ENCODE peak calls at places on chromosome 14, in four cellular contexts. D is EL, E is endodermal cell, P is non-pigmented ciliary epithelial cell. K is an unnamed sample.

GRCh38 chr14:95679995-95680735 is 6.1 kb upstream of the TCL1B start:
- DNase-seq in D (no peak), E (peak; percentile 76), P (no peak), K (no peak)

GRCh38 chr14:82694820-82695219 is 1161.2 kb upstream of the SEL1L start:
- DNase-seq in D (no peak), E (no peak), P (no peak), K (no peak)

GRCh38 chr14:21385170-21385904 is 1.5 kb upstream of the SUPT16H start:
- DNase-seq in D (no peak), E (no peak), P (no peak), K (no peak)

GRCh38 chr14:103284574-103285467 is 49.2 kb upstream of the EIF5 start:
- DNase-seq in D (peak; percentile 52), E (peak; percentile 64), P (no peak), K (no peak)

GRCh38 chr14:70093156-70093555 is 95.6 kb downstream of the SLC8A3 start:
- DNase-seq in D (no peak), E (no peak), P (no peak), K (no peak)

GRCh38 chr14:58625438-58625837 is 12.3 kb upstream of the DACT1 start:
- DNase-seq in D (no peak), E (peak; percentile 78), P (no peak), K (no peak)

GRCh38 chr14:32588448-32589320 is 259.6 kb downstream of the AKAP6 start:
- DNase-seq in D (peak; percentile 51), E (peak; percentile 60), P (no peak), K (peak; percentile 40)

GRCh38 chr14:20501346-20501745 is 4.0 kb upstream of the RNASE10 start:
- DNase-seq in D (no peak), E (no peak), P (no peak), K (peak; percentile 18)

GRCh38 chr14:29897181-29897580 is 30.5 kb downstream of the PRKD1 start:
- DNase-seq in D (no peak), E (no peak), P (no peak), K (no peak)

GRCh38 chr14:23109769-23110168 is 5.0 kb upstream of the CIROP start:
- DNase-seq in D (no peak), E (no peak), P (no peak), K (no peak)

GRCh38 chr14:33186656-33187055 is 248.0 kb downstream of the NPAS3 start:
- DNase-seq in D (no peak), E (no peak), P (no peak), K (no peak)

GRCh38 chr14:91035855-91036254 is 24.6 kb downstream of the RPS6KA5 start:
- DNase-seq in D (no peak), E (no peak), P (no peak), K (no peak)

GRCh38 chr14:103514596-103515421 is 7.8 kb downstream of the CKB start:
- DNase-seq in D (no peak), E (peak; percentile 44), P (no peak), K (no peak)

GRCh38 chr14:99441157-99441870 is 39.3 kb downstream of the SETD3 start:
- DNase-seq in D (no peak), E (peak; percentile 77), P (no peak), K (no peak)

GRCh38 chr14:104237651-104238423 is 99.5 kb downstream of the KIF26A start:
- DNase-seq in D (no peak), E (no peak), P (no peak), K (no peak)

GRCh38 chr14:73944432-73945158 is 5.3 kb downstream of the FAM161B start:
- DNase-seq in D (no peak), E (no peak), P (no peak), K (no peak)

GRCh38 chr14:92726135-92726932 is 22.1 kb downstream of the LGMN start:
- DNase-seq in D (peak; percentile 91), E (no peak), P (peak; percentile 72), K (peak; percentile 89)

GRCh38 chr14:23138173-23138535 is 19.1 kb upstream of the CEBPE start:
- DNase-seq in D (no peak), E (no peak), P (no peak), K (no peak)

GRCh38 chr14:99592933-99593753 is 10.9 kb downstream of the CCDC85C start:
- DNase-seq in D (no peak), E (no peak), P (no peak), K (no peak)

GRCh38 chr14:27228053-27228452 is 630.2 kb upstream of the NOVA1 start:
- DNase-seq in D (no peak), E (no peak), P (no peak), K (no peak)

GRCh38 chr14:54762296-54762695 is 140.3 kb downstream of the GCH1 start:
- DNase-seq in D (no peak), E (no peak), P (peak; percentile 18), K (peak; percentile 59)

GRCh38 chr14:74591899-74592298 is 20.1 kb downstream of the LTBP2 start:
- DNase-seq in D (no peak), E (no peak), P (no peak), K (no peak)

GRCh38 chr14:104604461-104605449 is at the start of gene TMEM179:
- DNase-seq in D (no peak), E (peak; percentile 91), P (no peak), K (no peak)

GRCh38 chr14:22549981-22550670 is 38.9 kb downstream of the DAD1 start:
- DNase-seq in D (peak; percentile 40), E (no peak), P (no peak), K (peak; percentile 74)

GRCh38 chr14:69096766-69097475 is 56.0 kb downstream of the DCAF5 start:
- DNase-seq in D (no peak), E (no peak), P (no peak), K (no peak)

GRCh38 chr14:22200977-22201605 is 387.9 kb downstream of the DAD1 start:
- DNase-seq in D (peak; percentile 53), E (no peak), P (peak; percentile 50), K (peak; percentile 26)

GRCh38 chr14:94367347-94367746 is 21.1 kb downstream of the SERPINA1 start:
- DNase-seq in D (no peak), E (no peak), P (no peak), K (no peak)

GRCh38 chr14:34051966-34052657 is 101.2 kb upstream of the EGLN3 start:
- DNase-seq in D (peak; percentile 64), E (no peak), P (peak; percentile 48), K (peak; percentile 89)

GRCh38 chr14:23378612-23379220 is 1.9 kb downstream of the CMTM5 start:
- DNase-seq in D (no peak), E (no peak), P (no peak), K (no peak)

GRCh38 chr14:30317729-30318128 is 241.2 kb upstream of the G2E3 start:
- DNase-seq in D (no peak), E (no peak), P (no peak), K (no peak)

GRCh38 chr14:23537351-23538048 is 14.1 kb downstream of the ZFHX2 start:
- DNase-seq in D (peak; percentile 40), E (peak; percentile 90), P (no peak), K (no peak)

GRCh38 chr14:100815478-100816285 is 10.2 kb upstream of the MEG3 start:
- DNase-seq in D (peak; percentile 38), E (no peak), P (peak; percentile 19), K (peak; percentile 71)

K was measured in astrocyte.